ENCODE peak calls at places on chromosomes 13 and 19, in four cellular contexts. E is iris pigment epithelial cell, Q is GM12892, M is natural killer cell. H is an unnamed sample.

GRCh38 chr19:2041686-2042484 is 9.2 kb downstream of the MKNK2 start:
- DNase-seq in E (peak), M (peak), Q (peak), H (peak)

GRCh38 chr13:48531416-48532145 is 1.3 kb downstream of the RCBTB2 start:
- DNase-seq in Q (no peak), E (no peak), M (no peak), H (no peak)

GRCh38 chr19:32380269-32380668 is 25.3 kb upstream of the DPY19L3 start:
- DNase-seq in Q (no peak), M (no peak), E (no peak), H (no peak)

GRCh38 chr13:35621989-35622388 is 145.5 kb upstream of the MAB21L1 start:
- DNase-seq in E (peak), Q (no peak), M (no peak), H (peak)

GRCh38 chr13:109715902-109716301 is 70.5 kb downstream of the IRS2 start:
- DNase-seq in M (no peak), Q (no peak), E (peak), H (peak)

GRCh38 chr13:109785141-109785891 is 1.1 kb downstream of the IRS2 start:
- DNase-seq in E (peak), Q (no peak), M (peak), H (peak)

GRCh38 chr19:48656840-48657474 is 11.0 kb upstream of the CA11 start:
- DNase-seq in M (no peak), E (peak), Q (no peak), H (peak)

GRCh38 chr13:40207110-40207478 is 459.3 kb downstream of the FOXO1 start:
- DNase-seq in E (no peak), Q (peak), M (no peak), H (no peak)

GRCh38 chr13:25037057-25037813 is 58.7 kb upstream of the PABPC3 start:
- DNase-seq in E (peak), Q (no peak), M (no peak), H (peak)

GRCh38 chr13:109271991-109272454 is 514.4 kb downstream of the IRS2 start:
- DNase-seq in E (peak), Q (no peak), M (no peak), H (peak)

GRCh38 chr13:24063281-24063851 is 97.2 kb upstream of the SPATA13 start:
- DNase-seq in M (no peak), E (peak), Q (no peak), H (no peak)

GRCh38 chr13:66714795-66715194 is 515.3 kb downstream of the PCDH9 start:
- DNase-seq in Q (no peak), E (peak), M (no peak), H (no peak)

GRCh38 chr19:44943801-44944249 is 1.8 kb downstream of the APOC4 start:
- DNase-seq in M (no peak), Q (peak), E (no peak), H (peak)

GRCh38 chr13:30738946-30739528 is 3.7 kb downstream of the ALOX5AP start:
- DNase-seq in Q (no peak), E (no peak), M (no peak), H (no peak)

GRCh38 chr13:73242515-73243015 is 183.8 kb downstream of the KLF5 start:
- DNase-seq in Q (no peak), M (no peak), E (no peak), H (no peak)

GRCh38 chr19:15421726-15422260 is 3.0 kb upstream of the AKAP8L start:
- DNase-seq in E (no peak), Q (no peak), M (no peak), H (no peak)

GRCh38 chr19:16457195-16457953 is 14.4 kb downstream of the EPS15L1 start:
- DNase-seq in Q (no peak), E (peak), M (no peak), H (peak)

GRCh38 chr19:13053761-13054604 is 48.7 kb downstream of the LYL1 start:
- DNase-seq in E (peak), M (no peak), Q (no peak), H (peak)

GRCh38 chr19:13398780-13399726 is 107.2 kb downstream of the CACNA1A start:
- DNase-seq in E (peak), Q (no peak), M (no peak), H (peak)

GRCh38 chr19:10552596-10553053 is 8.9 kb downstream of the ATG4D start:
- DNase-seq in Q (no peak), E (peak), M (peak), H (peak)

GRCh38 chr13:80047406-80047805 is 293.5 kb downstream of the SPRY2 start:
- DNase-seq in Q (no peak), M (no peak), E (peak), H (no peak)

GRCh38 chr19:613732-614567 is 19.4 kb downstream of the POLRMT start:
- DNase-seq in M (no peak), E (no peak), Q (no peak), H (no peak)

GRCh38 chr13:23921451-23921888 is 24.2 kb upstream of the C1QTNF9B start:
- DNase-seq in E (peak), M (no peak), Q (no peak), H (peak)

GRCh38 chr19:6590458-6591319 is at the start of gene CD70:
- DNase-seq in M (no peak), E (no peak), Q (peak), H (peak)

GRCh38 chr13:100547805-100548204 is 40.8 kb downstream of the GGACT start:
- DNase-seq in M (no peak), E (no peak), Q (no peak), H (peak)

GRCh38 chr19:50794074-50794777 is 4.0 kb downstream of the ACP4 start:
- DNase-seq in E (peak), M (no peak), Q (peak), H (peak)

GRCh38 chr13:99974939-99975561 is 3.5 kb upstream of the ZIC5 start:
- DNase-seq in M (no peak), E (no peak), Q (no peak), H (no peak)

GRCh38 chr19:2517881-2518601 is 42.1 kb downstream of the GADD45B start:
- DNase-seq in E (peak), M (no peak), Q (no peak), H (no peak)

GRCh38 chr13:60328073-60328472 is 68.9 kb upstream of the TDRD3 start:
- DNase-seq in M (no peak), Q (no peak), E (peak), H (no peak)

GRCh38 chr19:14494910-14495677 is 833 bp downstream of the GIPC1 start:
- DNase-seq in E (no peak), Q (no peak), M (no peak), H (no peak)

GRCh38 chr19:48591021-48591420 is 15.5 kb upstream of the SPACA4 start:
- DNase-seq in E (peak), M (no peak), Q (no peak), H (peak)

GRCh38 chr19:2426661-2427322 is 594 bp downstream of the TIMM13 start:
- DNase-seq in M (peak), Q (peak), E (peak), H (peak)

GRCh38 chr13:113042456-113042855 is 63.1 kb upstream of the F7 start:
- DNase-seq in E (no peak), M (no peak), Q (no peak), H (no peak)

GRCh38 chr13:98471895-98472294 is 105.0 kb downstream of the STK24 start:
- DNase-seq in E (no peak), M (no peak), Q (no peak), H (no peak)

GRCh38 chr13:90256746-90257145 is 1090.7 kb upstream of the MIR17HG start:
- DNase-seq in Q (no peak), M (no peak), E (no peak), H (no peak)

GRCh38 chr13:44272692-44273091 is 100.9 kb upstream of the SERP2 start:
- DNase-seq in Q (no peak), E (peak), M (no peak), H (no peak)

GRCh38 chr13:48783181-48783630 is 129.5 kb downstream of the CYSLTR2 start:
- DNase-seq in E (peak), M (no peak), Q (no peak), H (peak)

GRCh38 chr19:33302175-33302973 is at the start of gene CEBPA:
- DNase-seq in M (peak), Q (peak), E (peak), H (peak)